ENCODE peak calls at places on chromosomes 3 and 15, in seven cellular contexts. One of them, this sample, is unnamed. For H3K27me3, the result is how much of the 10 kb centered on the place peaks cover.

GRCh38 chr3:94206291-94206690 is 143.4 kb downstream of the NSUN3 start:
- DNase-seq in CD8-positive, alpha-beta memory T cell: no peak
- DNase-seq in H7: no peak
- DNase-seq in effector memory CD4-positive, alpha-beta T cell: no peak
- DNase-seq in IMR-90: no peak
- DNase-seq in MM.1S: no peak
- DNase-seq in Caco-2: no peak
- DNase-seq in this sample: no peak

GRCh38 chr3:185473290-185473815 is 25.5 kb downstream of the TMEM41A start:
- DNase-seq in Caco-2: no peak
- DNase-seq in MM.1S: no peak
- DNase-seq in effector memory CD4-positive, alpha-beta T cell: no peak
- DNase-seq in CD8-positive, alpha-beta memory T cell: no peak
- DNase-seq in IMR-90: peak
- DNase-seq in H7: no peak
- DNase-seq in this sample: no peak

GRCh38 chr3:33645060-33645841 is 72.8 kb downstream of the CLASP2 start:
- DNase-seq in MM.1S: no peak
- DNase-seq in Caco-2: no peak
- DNase-seq in H7: peak
- DNase-seq in CD8-positive, alpha-beta memory T cell: peak
- DNase-seq in IMR-90: peak
- DNase-seq in effector memory CD4-positive, alpha-beta T cell: peak
- DNase-seq in this sample: no peak

GRCh38 chr3:69197922-69198540 is 75.6 kb upstream of the LMOD3 start:
- DNase-seq in H7: no peak
- DNase-seq in CD8-positive, alpha-beta memory T cell: peak
- DNase-seq in Caco-2: no peak
- DNase-seq in IMR-90: no peak
- DNase-seq in MM.1S: no peak
- DNase-seq in effector memory CD4-positive, alpha-beta T cell: peak
- DNase-seq in this sample: no peak

GRCh38 chr3:159787191-159787590 is 201.4 kb upstream of the IL12A start:
- DNase-seq in H7: no peak
- DNase-seq in CD8-positive, alpha-beta memory T cell: no peak
- DNase-seq in IMR-90: peak
- DNase-seq in MM.1S: no peak
- DNase-seq in Caco-2: peak
- DNase-seq in effector memory CD4-positive, alpha-beta T cell: no peak
- DNase-seq in this sample: peak

GRCh38 chr15:25717116-25717755 is 145.9 kb downstream of the ATP10A start:
- DNase-seq in H7: peak
- DNase-seq in IMR-90: peak
- DNase-seq in CD8-positive, alpha-beta memory T cell: no peak
- DNase-seq in effector memory CD4-positive, alpha-beta T cell: no peak
- DNase-seq in Caco-2: no peak
- DNase-seq in MM.1S: no peak
- DNase-seq in this sample: no peak

GRCh38 chr15:68776477-68777270 is 44.0 kb downstream of the ANP32A start:
- DNase-seq in Caco-2: no peak
- DNase-seq in IMR-90: no peak
- DNase-seq in MM.1S: no peak
- DNase-seq in H7: no peak
- DNase-seq in CD8-positive, alpha-beta memory T cell: no peak
- DNase-seq in effector memory CD4-positive, alpha-beta T cell: no peak
- DNase-seq in this sample: no peak

GRCh38 chr3:150635526-150635925 is 32.4 kb downstream of the SELENOT start:
- DNase-seq in H7: no peak
- DNase-seq in MM.1S: peak
- DNase-seq in IMR-90: no peak
- DNase-seq in effector memory CD4-positive, alpha-beta T cell: no peak
- DNase-seq in CD8-positive, alpha-beta memory T cell: peak
- DNase-seq in Caco-2: no peak
- DNase-seq in this sample: no peak

GRCh38 chr3:42501681-42502428 is 588 bp upstream of the VIPR1 start:
- DNase-seq in H7: peak
- DNase-seq in CD8-positive, alpha-beta memory T cell: peak
- DNase-seq in MM.1S: peak
- DNase-seq in Caco-2: peak
- DNase-seq in IMR-90: peak
- DNase-seq in effector memory CD4-positive, alpha-beta T cell: peak
- DNase-seq in this sample: no peak

GRCh38 chr3:62318365-62318751 is 55.0 kb downstream of the FEZF2 start:
- DNase-seq in Caco-2: no peak
- DNase-seq in CD8-positive, alpha-beta memory T cell: no peak
- DNase-seq in MM.1S: no peak
- DNase-seq in effector memory CD4-positive, alpha-beta T cell: no peak
- DNase-seq in IMR-90: no peak
- DNase-seq in H7: no peak
- DNase-seq in this sample: no peak

GRCh38 chr3:126850370-126851085 is 132.4 kb upstream of the PLXNA1 start:
- DNase-seq in Caco-2: peak
- DNase-seq in CD8-positive, alpha-beta memory T cell: no peak
- DNase-seq in effector memory CD4-positive, alpha-beta T cell: no peak
- DNase-seq in IMR-90: peak
- DNase-seq in MM.1S: no peak
- DNase-seq in H7: peak
- DNase-seq in this sample: peak

GRCh38 chr3:38067508-38068233 is 28.7 kb downstream of the DLEC1 start:
- DNase-seq in CD8-positive, alpha-beta memory T cell: no peak
- DNase-seq in effector memory CD4-positive, alpha-beta T cell: no peak
- DNase-seq in H7: no peak
- DNase-seq in MM.1S: no peak
- DNase-seq in IMR-90: no peak
- DNase-seq in Caco-2: no peak
- DNase-seq in this sample: no peak

GRCh38 chr3:77913524-77914174 is 873.8 kb downstream of the ROBO2 start:
- DNase-seq in MM.1S: no peak
- DNase-seq in effector memory CD4-positive, alpha-beta T cell: no peak
- DNase-seq in CD8-positive, alpha-beta memory T cell: no peak
- DNase-seq in H7: no peak
- DNase-seq in Caco-2: no peak
- DNase-seq in IMR-90: no peak
- DNase-seq in this sample: no peak

GRCh38 chr3:14767706-14768105 is 51.1 kb upstream of the FGD5 start:
- DNase-seq in IMR-90: no peak
- DNase-seq in Caco-2: no peak
- DNase-seq in CD8-positive, alpha-beta memory T cell: no peak
- DNase-seq in H7: peak
- DNase-seq in effector memory CD4-positive, alpha-beta T cell: no peak
- DNase-seq in MM.1S: no peak
- DNase-seq in this sample: no peak

GRCh38 chr15:60853077-60853476 is 374.1 kb upstream of the ICE2 start:
- DNase-seq in MM.1S: no peak
- DNase-seq in CD8-positive, alpha-beta memory T cell: no peak
- DNase-seq in effector memory CD4-positive, alpha-beta T cell: no peak
- DNase-seq in IMR-90: no peak
- DNase-seq in H7: no peak
- DNase-seq in Caco-2: no peak
- DNase-seq in this sample: no peak

GRCh38 chr3:134613006-134613520 is 37.8 kb downstream of the KY start:
- DNase-seq in H7: no peak
- DNase-seq in Caco-2: no peak
- DNase-seq in effector memory CD4-positive, alpha-beta T cell: no peak
- DNase-seq in MM.1S: no peak
- DNase-seq in IMR-90: no peak
- DNase-seq in CD8-positive, alpha-beta memory T cell: no peak
- DNase-seq in this sample: no peak

GRCh38 chr3:125231895-125232294 is 19.3 kb upstream of the SLC12A8 start:
- DNase-seq in H7: no peak
- DNase-seq in effector memory CD4-positive, alpha-beta T cell: no peak
- DNase-seq in MM.1S: no peak
- DNase-seq in IMR-90: peak
- DNase-seq in CD8-positive, alpha-beta memory T cell: no peak
- DNase-seq in Caco-2: no peak
- DNase-seq in this sample: peak

GRCh38 chr15:41558400-41559238 is at the start of gene TYRO3:
- DNase-seq in IMR-90: no peak
- DNase-seq in H7: peak
- DNase-seq in Caco-2: peak
- DNase-seq in CD8-positive, alpha-beta memory T cell: peak
- DNase-seq in effector memory CD4-positive, alpha-beta T cell: peak
- DNase-seq in MM.1S: peak
- DNase-seq in this sample: no peak

GRCh38 chr3:69095636-69096035 is 10.9 kb downstream of the ARL6IP5 start:
- DNase-seq in Caco-2: no peak
- DNase-seq in IMR-90: no peak
- DNase-seq in effector memory CD4-positive, alpha-beta T cell: no peak
- DNase-seq in MM.1S: peak
- DNase-seq in H7: no peak
- DNase-seq in CD8-positive, alpha-beta memory T cell: no peak
- DNase-seq in this sample: no peak

GRCh38 chr3:28986922-28987321 is 293.9 kb upstream of the RBMS3 start:
- DNase-seq in IMR-90: no peak
- DNase-seq in CD8-positive, alpha-beta memory T cell: no peak
- DNase-seq in MM.1S: no peak
- DNase-seq in effector memory CD4-positive, alpha-beta T cell: no peak
- DNase-seq in Caco-2: no peak
- DNase-seq in H7: no peak
- DNase-seq in this sample: no peak

GRCh38 chr3:51796859-51797258 is 17.8 kb upstream of the IQCF6 start:
- DNase-seq in IMR-90: no peak
- DNase-seq in Caco-2: no peak
- DNase-seq in MM.1S: no peak
- DNase-seq in effector memory CD4-positive, alpha-beta T cell: no peak
- DNase-seq in CD8-positive, alpha-beta memory T cell: no peak
- DNase-seq in H7: no peak
- DNase-seq in this sample: no peak

GRCh38 chr15:89408512-89409183 is 74.0 kb upstream of the POLG start:
- DNase-seq in Caco-2: no peak
- DNase-seq in IMR-90: peak
- DNase-seq in H7: no peak
- DNase-seq in effector memory CD4-positive, alpha-beta T cell: no peak
- DNase-seq in CD8-positive, alpha-beta memory T cell: no peak
- DNase-seq in MM.1S: no peak
- DNase-seq in this sample: no peak
- H3K27me3 ChIP-seq in Caco-2: under half
- H3K27me3 ChIP-seq in IMR-90: half or more
- H3K27me3 ChIP-seq in H7: half or more
- H3K27me3 ChIP-seq in effector memory CD4-positive, alpha-beta T cell: half or more
- H3K27me3 ChIP-seq in CD8-positive, alpha-beta memory T cell: half or more
- H3K27me3 ChIP-seq in MM.1S: under half
- H3K27me3 ChIP-seq in this sample: half or more

GRCh38 chr3:106750092-106750491 is 627.1 kb upstream of the CCDC54 start:
- DNase-seq in effector memory CD4-positive, alpha-beta T cell: no peak
- DNase-seq in Caco-2: no peak
- DNase-seq in MM.1S: no peak
- DNase-seq in IMR-90: no peak
- DNase-seq in CD8-positive, alpha-beta memory T cell: no peak
- DNase-seq in H7: no peak
- DNase-seq in this sample: no peak
- H3K4me3 ChIP-seq in effector memory CD4-positive, alpha-beta T cell: no peak
- H3K4me3 ChIP-seq in Caco-2: no peak
- H3K4me3 ChIP-seq in MM.1S: no peak
- H3K4me3 ChIP-seq in IMR-90: no peak
- H3K4me3 ChIP-seq in CD8-positive, alpha-beta memory T cell: no peak
- H3K4me3 ChIP-seq in H7: no peak
- H3K4me3 ChIP-seq in this sample: no peak

DNA sequence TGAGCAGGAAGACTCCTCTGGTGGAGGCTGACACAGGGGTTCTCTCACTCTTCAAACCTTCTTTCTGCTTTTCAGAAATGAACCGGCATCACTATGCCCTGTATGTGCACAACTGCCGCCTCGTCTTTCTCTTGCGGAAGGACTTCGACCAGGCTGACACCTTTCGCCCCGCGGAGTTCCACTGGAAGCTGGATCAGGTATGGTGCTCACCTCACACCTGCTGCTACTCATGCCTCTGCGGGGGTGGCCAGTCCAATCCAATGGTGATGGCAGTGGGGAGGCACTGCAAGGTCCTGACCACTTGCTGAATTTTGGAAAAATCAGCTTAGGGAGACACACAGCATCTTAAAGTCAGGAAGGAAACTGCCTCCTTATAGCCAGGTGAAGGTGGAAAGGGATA is 211.3 kb upstream of the TRIM42 start:
- DNase-seq in effector memory CD4-positive, alpha-beta T cell: no peak
- DNase-seq in Caco-2: no peak
- DNase-seq in CD8-positive, alpha-beta memory T cell: no peak
- DNase-seq in MM.1S: no peak
- DNase-seq in H7: no peak
- DNase-seq in IMR-90: no peak
- DNase-seq in this sample: no peak
- H3K27me3 ChIP-seq in effector memory CD4-positive, alpha-beta T cell: under half
- H3K27me3 ChIP-seq in Caco-2: under half
- H3K27me3 ChIP-seq in CD8-positive, alpha-beta memory T cell: under half
- H3K27me3 ChIP-seq in MM.1S: under half
- H3K27me3 ChIP-seq in H7: under half
- H3K27me3 ChIP-seq in IMR-90: under half
- H3K27me3 ChIP-seq in this sample: under half

GRCh38 chr3:178078933-178079332 is 457.3 kb upstream of the KCNMB2 start:
- DNase-seq in effector memory CD4-positive, alpha-beta T cell: no peak
- DNase-seq in H7: no peak
- DNase-seq in CD8-positive, alpha-beta memory T cell: no peak
- DNase-seq in MM.1S: no peak
- DNase-seq in Caco-2: no peak
- DNase-seq in IMR-90: peak
- DNase-seq in this sample: no peak
- H3K4me3 ChIP-seq in effector memory CD4-positive, alpha-beta T cell: no peak
- H3K4me3 ChIP-seq in H7: no peak
- H3K4me3 ChIP-seq in CD8-positive, alpha-beta memory T cell: no peak
- H3K4me3 ChIP-seq in MM.1S: no peak
- H3K4me3 ChIP-seq in Caco-2: no peak
- H3K4me3 ChIP-seq in IMR-90: no peak
- H3K4me3 ChIP-seq in this sample: no peak

DNA sequence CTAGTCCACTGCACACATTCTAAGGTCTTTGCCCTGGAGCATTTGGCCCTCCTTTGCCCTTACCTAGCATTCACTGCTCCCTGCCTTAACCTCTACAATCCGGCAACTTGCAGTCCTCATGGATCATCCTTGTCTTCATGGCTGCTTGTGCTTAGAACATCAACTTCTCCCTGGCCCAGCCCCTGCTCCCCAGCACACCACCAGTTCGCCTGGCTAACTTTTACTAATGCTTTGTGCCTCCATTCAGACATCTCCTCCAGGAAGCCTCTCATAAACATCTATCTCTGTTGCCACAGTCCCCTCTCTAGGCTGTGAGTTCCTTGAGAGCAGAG is 57.1 kb downstream of the AAGAB start:
- DNase-seq in MM.1S: no peak
- DNase-seq in IMR-90: no peak
- DNase-seq in Caco-2: no peak
- DNase-seq in CD8-positive, alpha-beta memory T cell: no peak
- DNase-seq in effector memory CD4-positive, alpha-beta T cell: no peak
- DNase-seq in H7: no peak
- DNase-seq in this sample: no peak
- H3K27me3 ChIP-seq in MM.1S: under half
- H3K27me3 ChIP-seq in IMR-90: under half
- H3K27me3 ChIP-seq in Caco-2: under half
- H3K27me3 ChIP-seq in CD8-positive, alpha-beta memory T cell: under half
- H3K27me3 ChIP-seq in effector memory CD4-positive, alpha-beta T cell: under half
- H3K27me3 ChIP-seq in H7: under half
- H3K27me3 ChIP-seq in this sample: under half

DNA sequence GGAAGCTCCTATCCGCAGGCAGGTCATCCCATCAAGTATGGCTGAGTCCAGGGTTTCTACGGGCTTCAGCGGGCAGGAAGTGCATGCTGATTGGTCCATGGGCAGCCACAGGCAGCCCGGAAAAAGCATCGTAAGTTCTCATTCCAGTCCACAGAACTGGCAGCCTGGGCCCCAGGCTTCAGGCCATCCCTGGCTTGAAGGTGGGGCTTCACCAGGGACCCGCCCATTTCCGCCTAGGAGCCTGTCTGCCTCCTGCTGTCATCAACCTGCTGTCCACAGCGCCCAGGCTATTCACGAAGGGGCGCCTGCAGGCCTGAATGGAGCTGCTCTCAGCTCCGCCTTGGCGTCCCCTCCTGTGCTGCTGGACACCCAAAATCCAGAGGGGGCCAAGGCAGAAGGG is 13.9 kb downstream of the PCYT1A start:
- DNase-seq in H7: no peak
- DNase-seq in MM.1S: no peak
- DNase-seq in effector memory CD4-positive, alpha-beta T cell: no peak
- DNase-seq in Caco-2: no peak
- DNase-seq in CD8-positive, alpha-beta memory T cell: no peak
- DNase-seq in IMR-90: no peak
- DNase-seq in this sample: no peak
- H3K4me3 ChIP-seq in H7: no peak
- H3K4me3 ChIP-seq in MM.1S: no peak
- H3K4me3 ChIP-seq in effector memory CD4-positive, alpha-beta T cell: peak
- H3K4me3 ChIP-seq in Caco-2: no peak
- H3K4me3 ChIP-seq in CD8-positive, alpha-beta memory T cell: peak
- H3K4me3 ChIP-seq in IMR-90: no peak
- H3K4me3 ChIP-seq in this sample: no peak

This sample was measured in AG04450.